ENCODE peak calls at places on chromosomes 7 and 10, in five cellular contexts. One of them, this sample, is unnamed.

GRCh38 chr7:105097619-105098018 is 83.6 kb downstream of the KMT2E start:
- DNase-seq in A549: peak
- DNase-seq in CD8-positive, alpha-beta T cell: no peak
- DNase-seq in AG10803: peak
- DNase-seq in astrocyte of the spinal cord: peak
- DNase-seq in this sample: no peak

GRCh38 chr7:28754027-28754426 is 204.1 kb downstream of the TRIL start:
- DNase-seq in A549: peak
- DNase-seq in CD8-positive, alpha-beta T cell: no peak
- DNase-seq in AG10803: peak
- DNase-seq in astrocyte of the spinal cord: peak
- DNase-seq in this sample: no peak

GRCh38 chr10:11107953-11108352 is 90.3 kb downstream of the CELF2 start:
- DNase-seq in A549: no peak
- DNase-seq in CD8-positive, alpha-beta T cell: no peak
- DNase-seq in AG10803: no peak
- DNase-seq in astrocyte of the spinal cord: no peak
- DNase-seq in this sample: no peak

GRCh38 chr10:62585211-62585758 is 211.1 kb downstream of the ZNF365 start:
- DNase-seq in A549: no peak
- DNase-seq in CD8-positive, alpha-beta T cell: no peak
- DNase-seq in AG10803: no peak
- DNase-seq in astrocyte of the spinal cord: no peak
- DNase-seq in this sample: no peak

GRCh38 chr7:105096306-105096705 is 82.3 kb downstream of the KMT2E start:
- DNase-seq in A549: no peak
- DNase-seq in CD8-positive, alpha-beta T cell: no peak
- DNase-seq in AG10803: no peak
- DNase-seq in astrocyte of the spinal cord: no peak
- DNase-seq in this sample: no peak

GRCh38 chr10:23344251-23344841 is at the start of gene C10orf67:
- DNase-seq in A549: peak
- DNase-seq in CD8-positive, alpha-beta T cell: no peak
- DNase-seq in AG10803: peak
- DNase-seq in astrocyte of the spinal cord: peak
- DNase-seq in this sample: no peak

GRCh38 chr7:151225948-151226510 is 976 bp downstream of the ABCF2 start:
- DNase-seq in A549: no peak
- DNase-seq in CD8-positive, alpha-beta T cell: no peak
- DNase-seq in AG10803: no peak
- DNase-seq in astrocyte of the spinal cord: no peak
- DNase-seq in this sample: no peak

GRCh38 chr10:11993834-11994468 is 48.7 kb downstream of the UPF2 start:
- DNase-seq in A549: no peak
- DNase-seq in CD8-positive, alpha-beta T cell: no peak
- DNase-seq in AG10803: no peak
- DNase-seq in astrocyte of the spinal cord: no peak
- DNase-seq in this sample: no peak

GRCh38 chr10:15068802-15069201 is 19.8 kb downstream of the ACBD7 start:
- DNase-seq in A549: no peak
- DNase-seq in CD8-positive, alpha-beta T cell: no peak
- DNase-seq in AG10803: peak
- DNase-seq in astrocyte of the spinal cord: peak
- DNase-seq in this sample: no peak

GRCh38 chr7:87369216-87369615 is 23.8 kb downstream of the CROT start:
- DNase-seq in A549: no peak
- DNase-seq in CD8-positive, alpha-beta T cell: no peak
- DNase-seq in AG10803: no peak
- DNase-seq in astrocyte of the spinal cord: no peak
- DNase-seq in this sample: peak

GRCh38 chr10:70052462-70053211 is at the start of gene MACROH2A2:
- DNase-seq in A549: peak
- DNase-seq in CD8-positive, alpha-beta T cell: no peak
- DNase-seq in AG10803: peak
- DNase-seq in astrocyte of the spinal cord: peak
- DNase-seq in this sample: no peak

GRCh38 chr10:31133628-31134302 is 102.1 kb upstream of the ZNF438 start:
- DNase-seq in A549: no peak
- DNase-seq in CD8-positive, alpha-beta T cell: peak
- DNase-seq in AG10803: peak
- DNase-seq in astrocyte of the spinal cord: peak
- DNase-seq in this sample: peak

GRCh38 chr7:41467596-41467995 is 235.3 kb downstream of the INHBA start:
- DNase-seq in A549: no peak
- DNase-seq in CD8-positive, alpha-beta T cell: no peak
- DNase-seq in AG10803: no peak
- DNase-seq in astrocyte of the spinal cord: no peak
- DNase-seq in this sample: no peak

GRCh38 chr7:41470081-41470480 is 232.8 kb downstream of the INHBA start:
- DNase-seq in A549: no peak
- DNase-seq in CD8-positive, alpha-beta T cell: no peak
- DNase-seq in AG10803: no peak
- DNase-seq in astrocyte of the spinal cord: no peak
- DNase-seq in this sample: no peak

GRCh38 chr7:41466760-41467384 is 236.0 kb downstream of the INHBA start:
- DNase-seq in A549: no peak
- DNase-seq in CD8-positive, alpha-beta T cell: no peak
- DNase-seq in AG10803: no peak
- DNase-seq in astrocyte of the spinal cord: no peak
- DNase-seq in this sample: no peak

GRCh38 chr7:41463770-41464470 is 239.0 kb downstream of the INHBA start:
- DNase-seq in A549: no peak
- DNase-seq in CD8-positive, alpha-beta T cell: no peak
- DNase-seq in AG10803: no peak
- DNase-seq in astrocyte of the spinal cord: no peak
- DNase-seq in this sample: no peak

GRCh38 chr7:41465571-41465970 is 237.3 kb downstream of the INHBA start:
- DNase-seq in A549: no peak
- DNase-seq in CD8-positive, alpha-beta T cell: no peak
- DNase-seq in AG10803: no peak
- DNase-seq in astrocyte of the spinal cord: no peak
- DNase-seq in this sample: no peak
- H3K4me3 ChIP-seq in A549: no peak
- H3K4me3 ChIP-seq in CD8-positive, alpha-beta T cell: no peak
- H3K4me3 ChIP-seq in AG10803: no peak
- H3K4me3 ChIP-seq in astrocyte of the spinal cord: no peak
- H3K4me3 ChIP-seq in this sample: no peak

GRCh38 chr7:91659096-91659495 is 221.4 kb downstream of the MTERF1 start:
- DNase-seq in A549: no peak
- DNase-seq in CD8-positive, alpha-beta T cell: no peak
- DNase-seq in AG10803: no peak
- DNase-seq in astrocyte of the spinal cord: no peak
- DNase-seq in this sample: no peak
- H3K4me3 ChIP-seq in A549: no peak
- H3K4me3 ChIP-seq in CD8-positive, alpha-beta T cell: no peak
- H3K4me3 ChIP-seq in AG10803: no peak
- H3K4me3 ChIP-seq in astrocyte of the spinal cord: no peak
- H3K4me3 ChIP-seq in this sample: no peak

DNA sequence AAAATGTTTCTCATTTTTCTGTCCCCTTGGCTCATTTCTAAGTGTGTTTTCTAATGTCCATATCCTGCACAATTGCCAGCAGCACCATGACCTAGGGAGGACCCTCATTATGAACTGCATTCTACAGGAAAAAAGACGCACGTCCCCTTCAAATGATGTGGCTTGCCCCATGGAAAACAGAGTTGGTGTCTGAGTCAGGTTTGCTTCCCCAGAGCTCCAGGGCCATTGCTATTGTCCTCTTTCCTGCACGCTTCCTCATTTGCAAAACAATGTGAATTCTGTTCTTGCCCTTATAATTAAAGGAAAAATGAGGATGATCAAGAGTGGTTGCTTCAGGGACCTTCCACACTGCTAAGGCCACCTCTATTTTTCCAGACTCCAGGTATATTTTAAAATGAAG is 14.7 kb upstream of the ASB4 start:
- DNase-seq in A549: no peak
- DNase-seq in CD8-positive, alpha-beta T cell: no peak
- DNase-seq in AG10803: no peak
- DNase-seq in astrocyte of the spinal cord: no peak
- DNase-seq in this sample: no peak
- H3K4me3 ChIP-seq in A549: peak
- H3K4me3 ChIP-seq in CD8-positive, alpha-beta T cell: no peak
- H3K4me3 ChIP-seq in AG10803: no peak
- H3K4me3 ChIP-seq in astrocyte of the spinal cord: no peak
- H3K4me3 ChIP-seq in this sample: no peak

DNA sequence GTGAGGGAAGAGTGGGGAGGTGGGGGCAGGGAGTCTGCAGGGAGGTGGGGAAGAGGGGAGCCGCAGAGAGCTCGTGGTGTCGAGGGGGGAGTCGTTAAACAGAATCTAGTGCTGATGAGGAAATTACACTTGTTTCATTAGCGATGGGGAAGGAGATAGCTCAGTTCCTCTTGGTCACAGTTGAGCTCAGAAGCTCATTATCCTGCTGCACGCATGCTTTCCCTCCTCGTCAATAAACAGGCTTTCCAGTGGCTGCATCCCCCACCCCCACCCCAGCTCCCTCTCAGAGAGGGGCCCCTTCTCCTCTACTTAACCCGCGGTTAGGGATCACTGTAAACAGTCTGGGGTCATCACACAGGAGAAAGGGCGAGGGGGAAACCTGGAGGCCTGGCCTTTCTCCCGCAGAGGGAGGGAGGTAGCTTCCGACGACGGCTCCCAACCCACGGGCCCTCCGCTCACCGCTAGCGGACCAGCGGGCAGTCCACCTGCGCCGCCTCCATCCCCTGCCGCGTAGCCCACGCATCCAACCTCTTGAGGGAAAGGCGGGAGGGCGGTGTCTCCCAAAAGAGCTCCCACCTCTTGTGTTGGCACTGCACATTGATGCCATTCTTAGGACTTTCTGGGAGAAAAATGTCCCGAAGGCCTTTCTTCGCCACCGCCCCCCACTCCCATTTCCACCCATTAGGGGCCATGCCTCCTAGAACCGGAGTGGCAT is 80.7 kb downstream of the PAX2 start:
- DNase-seq in A549: no peak
- DNase-seq in CD8-positive, alpha-beta T cell: no peak
- DNase-seq in AG10803: no peak
- DNase-seq in astrocyte of the spinal cord: no peak
- DNase-seq in this sample: no peak
- H3K4me3 ChIP-seq in A549: peak
- H3K4me3 ChIP-seq in CD8-positive, alpha-beta T cell: no peak
- H3K4me3 ChIP-seq in AG10803: no peak
- H3K4me3 ChIP-seq in astrocyte of the spinal cord: no peak
- H3K4me3 ChIP-seq in this sample: no peak

DNA sequence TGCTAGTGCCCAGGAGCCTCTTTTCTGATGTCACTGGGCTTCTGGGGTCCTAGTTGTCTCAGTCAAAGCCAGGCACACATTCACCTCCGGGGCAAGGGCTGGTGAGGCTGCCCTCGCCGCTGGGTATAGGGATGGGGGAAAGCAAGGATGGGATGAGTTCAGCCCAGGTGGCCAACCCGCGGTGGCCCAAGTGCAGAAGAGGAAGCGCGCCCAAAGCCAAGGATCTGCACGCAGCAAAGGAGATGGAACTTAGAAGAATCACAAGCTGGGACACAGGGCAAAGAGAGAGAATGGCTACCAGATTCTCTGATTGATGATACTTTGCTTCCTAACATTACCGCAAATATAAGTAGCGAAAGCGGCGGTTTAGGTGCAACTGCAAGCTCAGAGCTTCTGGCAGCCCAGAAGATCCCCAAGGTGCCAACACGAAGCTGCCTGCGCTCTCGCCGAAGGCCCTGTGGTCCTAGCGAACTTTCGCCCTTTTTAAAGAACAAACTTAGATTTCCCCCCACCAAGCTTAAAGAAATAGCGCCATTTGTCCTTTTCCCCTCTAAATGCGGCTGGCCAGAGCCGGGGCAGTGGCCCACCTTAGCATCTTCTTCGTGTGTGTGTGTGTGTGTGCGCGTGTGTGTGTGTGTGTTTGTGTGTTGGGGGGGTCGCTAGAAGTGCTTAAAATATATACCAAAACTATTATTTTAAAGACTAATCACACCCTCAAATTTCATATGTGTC is 911 bp upstream of the MKX start:
- DNase-seq in A549: no peak
- DNase-seq in CD8-positive, alpha-beta T cell: no peak
- DNase-seq in AG10803: no peak
- DNase-seq in astrocyte of the spinal cord: no peak
- DNase-seq in this sample: peak
- H3K4me3 ChIP-seq in A549: no peak
- H3K4me3 ChIP-seq in CD8-positive, alpha-beta T cell: peak
- H3K4me3 ChIP-seq in AG10803: peak
- H3K4me3 ChIP-seq in astrocyte of the spinal cord: peak
- H3K4me3 ChIP-seq in this sample: no peak

DNA sequence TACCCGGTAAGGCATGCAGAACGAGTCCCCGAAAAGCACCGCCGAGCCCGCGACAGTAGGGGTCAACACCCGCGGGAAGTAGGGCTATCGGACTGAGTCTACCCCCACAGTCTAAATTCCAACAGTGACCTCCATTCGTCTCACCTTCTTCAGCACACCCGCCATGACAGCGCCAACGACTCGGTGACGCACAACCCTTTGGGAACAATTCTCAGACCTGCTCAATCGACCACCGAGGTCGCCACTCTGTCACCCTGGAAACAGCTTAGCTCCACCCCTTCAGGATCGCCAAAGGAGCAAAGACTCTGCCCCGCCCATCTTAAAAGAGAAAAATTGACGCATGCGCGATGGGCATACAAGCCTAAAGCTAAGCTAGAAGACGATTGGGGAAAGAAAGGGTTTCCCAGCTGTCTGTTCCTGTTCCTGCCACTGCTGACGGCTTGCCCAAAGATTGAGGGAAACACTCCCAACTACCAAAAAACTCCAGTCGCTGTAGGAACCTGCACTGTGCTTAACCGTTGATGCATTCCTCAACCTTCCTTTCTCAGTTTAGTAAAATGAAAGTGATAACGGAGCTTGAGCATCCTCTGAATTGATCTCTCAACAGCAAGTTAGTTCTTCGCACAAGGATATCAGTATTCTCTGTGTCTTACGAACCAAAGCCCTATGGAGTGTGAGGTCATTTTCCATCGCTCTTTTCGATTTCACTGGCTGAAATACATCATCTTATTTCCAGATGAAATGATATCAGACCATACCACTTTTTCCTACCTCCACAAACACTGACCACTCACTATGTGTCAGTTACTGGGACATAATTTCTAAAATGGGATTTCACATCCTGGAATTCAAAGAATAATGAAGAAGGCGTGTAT is at the start of gene NDUFA5:
- DNase-seq in A549: peak
- DNase-seq in CD8-positive, alpha-beta T cell: peak
- DNase-seq in AG10803: peak
- DNase-seq in astrocyte of the spinal cord: peak
- DNase-seq in this sample: peak
- H3K4me3 ChIP-seq in A549: peak
- H3K4me3 ChIP-seq in CD8-positive, alpha-beta T cell: peak
- H3K4me3 ChIP-seq in AG10803: peak
- H3K4me3 ChIP-seq in astrocyte of the spinal cord: peak
- H3K4me3 ChIP-seq in this sample: peak

GRCh38 chr10:97428572-97428981 is 2.6 kb downstream of the PGAM1 start:
- DNase-seq in A549: no peak
- DNase-seq in CD8-positive, alpha-beta T cell: no peak
- DNase-seq in AG10803: peak
- DNase-seq in astrocyte of the spinal cord: no peak
- DNase-seq in this sample: peak
- H3K4me3 ChIP-seq in A549: peak
- H3K4me3 ChIP-seq in CD8-positive, alpha-beta T cell: peak
- H3K4me3 ChIP-seq in AG10803: peak
- H3K4me3 ChIP-seq in astrocyte of the spinal cord: peak
- H3K4me3 ChIP-seq in this sample: peak

This sample was measured in CD4-positive, alpha-beta memory T cell.